ENCODE peak calls at places on chromosomes 7 and 10, in five cellular contexts. T is epithelial cell of proximal tubule, M is cardiac fibroblast, I is psoas muscle, Y is heart left ventricle. U is an unnamed sample.

GRCh38 chr7:29146082-29146706 is at the start of gene CPVL:
- DNase-seq in T (no peak), M (peak), I (peak), Y (peak), U (peak)

GRCh38 chr7:81956520-81956919 is 186.7 kb upstream of the HGF start:
- DNase-seq in T (no peak), M (peak), I (no peak), Y (no peak), U (no peak)

GRCh38 chr7:56083150-56083785 is 9.5 kb downstream of the PHKG1 start:
- DNase-seq in T (no peak), M (no peak), I (peak), Y (peak), U (no peak)

GRCh38 chr10:84460520-84460919 is 132.1 kb downstream of the CCSER2 start:
- DNase-seq in T (no peak), M (no peak), I (no peak), Y (no peak), U (no peak)

GRCh38 chr7:105952917-105953595 is 10.0 kb upstream of the CDHR3 start:
- DNase-seq in T (no peak), M (no peak), I (no peak), Y (no peak), U (no peak)

GRCh38 chr10:13382759-13383753 is 35.0 kb upstream of the SEPHS1 start:
- DNase-seq in T (no peak), M (no peak), I (no peak), Y (no peak), U (peak)

GRCh38 chr7:122132341-122132740 is 11.7 kb downstream of the AASS start:
- DNase-seq in T (no peak), M (peak), I (no peak), Y (no peak), U (no peak)

GRCh38 chr7:99109108-99110051 is 34.5 kb downstream of the SMURF1 start:
- DNase-seq in T (no peak), M (peak), I (peak), Y (no peak), U (no peak)

GRCh38 chr10:129963831-129964501 is at the start of gene EBF3:
- DNase-seq in T (no peak), M (peak), I (peak), Y (peak), U (peak)

GRCh38 chr10:13051126-13051694 is 48.8 kb upstream of the OPTN start:
- DNase-seq in T (no peak), M (no peak), I (no peak), Y (no peak), U (no peak)

GRCh38 chr7:143369678-143370651 is 7.5 kb upstream of the FAM131B start:
- DNase-seq in T (no peak), M (no peak), I (no peak), Y (no peak), U (no peak)

GRCh38 chr7:50926049-50926448 is 143.4 kb upstream of the GRB10 start:
- DNase-seq in T (no peak), M (no peak), I (no peak), Y (no peak), U (no peak)

GRCh38 chr10:75106242-75106641 is 5.2 kb upstream of the SAMD8 start:
- DNase-seq in T (no peak), M (no peak), I (no peak), Y (no peak), U (no peak)

GRCh38 chr7:112084506-112084905 is 121.7 kb downstream of the DOCK4 start:
- DNase-seq in T (no peak), M (peak), I (no peak), Y (no peak), U (no peak)

GRCh38 chr10:4686644-4686996 is 139.4 kb upstream of the AKR1E2 start:
- DNase-seq in T (peak), M (peak), I (no peak), Y (no peak), U (no peak)

GRCh38 chr7:4939971-4940720 is 18.8 kb downstream of the MMD2 start:
- DNase-seq in T (no peak), M (no peak), I (no peak), Y (no peak), U (no peak)

GRCh38 chr10:12908773-12909172 is 92.7 kb downstream of the CCDC3 start:
- DNase-seq in T (no peak), M (no peak), I (no peak), Y (no peak), U (no peak)

GRCh38 chr7:25595931-25596330 is 367.6 kb upstream of the NPVF start:
- DNase-seq in T (no peak), M (no peak), I (no peak), Y (no peak), U (no peak)

GRCh38 chr7:83751217-83751616 is 102.3 kb upstream of the SEMA3E start:
- DNase-seq in T (no peak), M (no peak), I (no peak), Y (no peak), U (no peak)

DNA sequence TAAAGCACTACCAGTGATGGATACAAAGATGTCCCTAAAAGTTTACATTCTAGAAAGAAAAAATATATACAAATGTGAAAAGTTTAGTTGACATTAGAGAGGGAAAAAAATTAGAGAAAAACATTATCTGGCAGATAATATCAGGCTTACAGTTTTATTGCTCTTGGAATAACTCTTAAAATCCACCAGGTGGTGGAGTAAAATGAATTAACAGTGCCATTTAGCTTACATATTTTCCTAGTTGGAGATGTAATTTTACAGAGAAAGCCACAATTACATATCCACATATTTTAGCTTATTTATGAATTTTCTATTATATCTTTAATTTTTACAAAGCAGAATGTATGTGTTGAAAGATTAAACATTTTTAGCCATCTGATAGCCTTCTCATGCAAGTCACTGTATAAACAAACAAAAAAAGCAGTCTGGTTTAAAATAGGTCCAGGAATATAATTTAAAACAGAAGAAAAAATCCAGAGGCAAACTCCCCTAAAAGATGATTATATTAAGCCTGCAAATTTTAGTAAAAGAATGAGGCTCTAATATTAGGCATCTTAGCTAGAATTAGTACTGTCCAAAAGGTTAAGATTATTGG is 6.5 kb downstream of the CABCOCO1 start:
- DNase-seq in T (no peak), M (peak), I (no peak), Y (no peak), U (no peak)
- TF ChIP-seq CTCF in T (no peak), M (no peak), I (no peak), Y (no peak), U (no peak)

DNA sequence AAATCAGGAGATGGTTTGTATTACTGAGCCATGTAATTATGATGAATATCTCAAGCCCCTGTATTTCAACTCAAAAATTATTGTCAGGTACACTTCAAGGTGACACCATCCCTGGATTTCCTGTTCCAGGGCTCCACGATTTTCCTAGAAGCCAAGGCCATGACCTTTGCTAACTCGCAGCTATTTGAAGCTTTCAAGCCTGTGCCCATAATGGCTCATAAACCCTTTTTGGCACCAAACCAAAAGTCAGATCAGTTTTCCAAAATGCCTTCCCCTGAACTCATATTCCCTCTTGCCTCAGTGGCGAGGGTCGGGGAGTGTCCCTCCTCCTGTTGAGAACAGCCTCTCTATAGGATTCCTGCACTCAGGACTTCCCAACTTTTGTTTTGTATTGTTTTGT is 70.8 kb downstream of the HIP1 start:
- DNase-seq in T (no peak), M (no peak), I (no peak), Y (no peak), U (no peak)
- TF ChIP-seq CTCF in T (no peak), M (no peak), I (no peak), Y (no peak), U (no peak)

GRCh38 chr10:59287587-59287986 is 74.8 kb downstream of the FAM13C start:
- DNase-seq in T (no peak), M (no peak), I (no peak), Y (no peak), U (no peak)

GRCh38 chr10:59285848-59286247 is 76.5 kb downstream of the FAM13C start:
- DNase-seq in T (no peak), M (no peak), I (no peak), Y (no peak), U (no peak)

GRCh38 chr10:59285073-59285472 is 77.3 kb downstream of the FAM13C start:
- DNase-seq in T (no peak), M (no peak), I (no peak), Y (no peak), U (no peak)

GRCh38 chr10:59289809-59290208 is 72.5 kb downstream of the FAM13C start:
- DNase-seq in T (no peak), M (no peak), I (no peak), Y (no peak), U (no peak)

DNA sequence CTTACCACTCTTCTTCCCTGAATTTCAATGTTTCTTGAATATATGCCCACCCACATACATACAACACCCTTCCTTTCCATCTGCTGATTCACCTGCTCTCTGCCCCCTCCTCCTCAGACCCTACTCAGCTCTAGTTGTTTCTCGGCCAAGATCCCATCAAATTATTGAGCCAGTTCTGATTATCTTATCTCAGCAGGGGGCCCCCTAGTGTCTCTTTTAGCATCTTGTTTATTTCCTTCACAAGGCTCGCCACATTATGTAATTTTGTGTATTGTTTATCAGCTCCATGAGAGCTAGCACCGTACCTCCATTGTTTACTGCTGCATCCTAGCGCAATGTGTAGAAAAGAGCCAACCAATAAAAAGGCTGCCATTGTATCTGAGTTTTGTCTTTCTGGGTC is 71.9 kb downstream of the FAM13C start:
- DNase-seq in T (no peak), M (no peak), I (no peak), Y (no peak), U (no peak)
- TF ChIP-seq CTCF in T (peak), M (no peak), I (no peak), Y (no peak), U (no peak)

DNA sequence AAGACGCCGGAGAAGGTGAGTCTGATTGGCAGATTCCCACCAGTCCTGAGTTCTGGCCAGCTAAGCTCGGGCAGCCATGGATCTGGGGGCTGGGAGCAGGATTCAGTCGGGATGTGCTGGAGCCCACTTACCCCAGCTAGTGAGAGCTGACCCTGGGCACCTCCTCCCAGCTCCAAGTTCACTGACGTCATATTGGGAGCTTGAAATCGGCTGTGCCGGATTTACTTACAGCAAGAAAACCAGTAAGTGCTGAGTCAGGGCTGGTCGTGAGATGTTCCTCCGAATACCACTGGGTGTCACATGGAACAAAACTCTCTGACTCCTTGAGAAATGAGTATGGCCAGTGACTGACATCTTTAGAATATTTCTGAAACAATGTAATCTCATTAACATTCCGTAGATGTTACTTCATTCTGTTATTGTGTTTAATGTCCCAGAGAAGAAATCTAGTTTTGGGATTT is 621.2 kb downstream of the SDK1 start:
- DNase-seq in T (peak), M (peak), I (no peak), Y (no peak), U (peak)
- TF ChIP-seq CTCF in T (peak), M (peak), I (peak), Y (no peak), U (no peak)

GRCh38 chr7:101321491-101322401 is at the start of gene IFT22:
- DNase-seq in T (no peak), M (peak), I (peak), Y (peak), U (peak)
- TF ChIP-seq CTCF in T (peak), M (peak), I (no peak), Y (peak), U (peak)